ENCODE peak calls at places on chromosomes 2 and 18, in four cellular contexts. I is mammary epithelial cell, V is hepatocyte, B is BJ. M is an unnamed sample.

GRCh38 chr2:135525786-135526185 is 5.2 kb downstream of the ZRANB3 start:
- DNase-seq in I (no peak), V (no peak), B (no peak), M (no peak)

GRCh38 chr2:28480403-28481049 is 15.3 kb upstream of the PLB1 start:
- DNase-seq in I (no peak), V (no peak), B (no peak), M (no peak)

GRCh38 chr18:48795696-48796095 is 155.1 kb downstream of the SMAD7 start:
- DNase-seq in I (no peak), V (no peak), B (no peak), M (no peak)

GRCh38 chr2:191001032-191001431 is 12.9 kb downstream of the STAT1 start:
- DNase-seq in I (peak), V (no peak), B (no peak), M (no peak)

GRCh38 chr2:96147593-96148201 is 2.5 kb upstream of the DUSP2 start:
- DNase-seq in I (no peak), V (no peak), B (no peak), M (no peak)

GRCh38 chr2:230512955-230513748 is 97.2 kb downstream of the SP100 start:
- DNase-seq in I (no peak), V (peak), B (no peak), M (peak)

GRCh38 chr2:37869756-37870155 is 55.3 kb upstream of the RMDN2 start:
- DNase-seq in I (peak), V (no peak), B (peak), M (peak)

GRCh38 chr2:26035110-26035728 is 1.3 kb downstream of the RAB10 start:
- DNase-seq in I (peak), V (no peak), B (no peak), M (no peak)

GRCh38 chr18:77223221-77223639 is 26.4 kb upstream of the GALR1 start:
- DNase-seq in I (peak), V (no peak), B (no peak), M (no peak)

GRCh38 chr2:164514491-164514890 is 106.8 kb downstream of the GRB14 start:
- DNase-seq in I (peak), V (peak), B (no peak), M (peak)

GRCh38 chr2:141967503-141967902 is 163.3 kb downstream of the LRP1B start:
- DNase-seq in I (no peak), V (no peak), B (no peak), M (no peak)

DNA sequence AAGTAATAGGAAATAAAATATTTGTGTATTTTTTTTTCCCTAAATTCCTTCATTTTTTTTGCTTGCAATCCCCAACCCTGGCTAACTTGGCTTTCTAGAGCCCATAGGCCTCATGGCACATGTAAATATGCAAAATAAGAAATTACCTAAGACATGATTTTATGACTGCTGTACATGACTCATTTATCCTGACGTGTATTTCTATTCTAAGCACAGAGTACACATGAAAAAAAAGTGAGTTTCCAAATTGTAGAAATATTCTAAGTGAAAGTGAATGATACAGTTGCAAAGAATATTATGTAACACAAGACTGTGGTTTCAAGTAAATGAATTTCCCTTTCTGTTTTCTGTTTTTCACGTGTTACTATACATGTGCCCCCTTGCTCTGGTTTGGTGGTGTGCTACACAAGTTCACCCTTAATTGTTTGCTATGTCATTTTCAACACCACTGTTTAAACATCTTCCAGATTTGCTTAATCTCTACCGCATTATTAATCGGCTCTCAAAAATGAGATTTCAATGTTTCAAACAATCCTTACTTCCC is 162.4 kb downstream of the LRP1B start:
- DNase-seq in I (peak), V (no peak), B (peak), M (no peak)
- H3K4me3 ChIP-seq in I (no peak), V (no peak), B (no peak), M (no peak)

GRCh38 chr2:233202531-233202944 is 48.9 kb upstream of the ATG16L1 start:
- DNase-seq in I (no peak), V (no peak), B (no peak), M (no peak)

GRCh38 chr2:233199870-233200269 is 51.6 kb upstream of the ATG16L1 start:
- DNase-seq in I (no peak), V (no peak), B (no peak), M (no peak)

GRCh38 chr2:233204286-233204936 is 47.1 kb upstream of the ATG16L1 start:
- DNase-seq in I (no peak), V (no peak), B (no peak), M (no peak)

GRCh38 chr2:233203060-233203459 is 48.4 kb upstream of the ATG16L1 start:
- DNase-seq in I (no peak), V (no peak), B (no peak), M (no peak)

GRCh38 chr2:233201271-233202013 is 50.0 kb upstream of the ATG16L1 start:
- DNase-seq in I (no peak), V (no peak), B (no peak), M (no peak)
- TF ChIP-seq CTCF in I (no peak), V (no peak), B (no peak), M (no peak)

GRCh38 chr2:15940661-15941482 is 522 bp downstream of the MYCN start:
- DNase-seq in I (peak), V (no peak), B (no peak), M (no peak)

GRCh38 chr2:15941970-15942710 is 1.8 kb downstream of the MYCN start:
- DNase-seq in I (peak), V (peak), B (no peak), M (no peak)

GRCh38 chr2:15942711-15943345 is 2.5 kb downstream of the MYCN start:
- DNase-seq in I (no peak), V (no peak), B (no peak), M (no peak)

GRCh38 chr2:15939854-15940660 is at the start of gene MYCN:
- DNase-seq in I (peak), V (peak), B (no peak), M (no peak)

GRCh38 chr2:15941483-15941853 is 1.1 kb downstream of the MYCN start:
- DNase-seq in I (peak), V (peak), B (no peak), M (no peak)
- H3K4me3 ChIP-seq in I (no peak), V (peak), B (no peak), M (peak)

GRCh38 chr2:39696838-39697237 is 31.1 kb downstream of the TMEM178A start:
- DNase-seq in I (peak), V (peak), B (peak), M (peak)
- TF ChIP-seq CTCF in I (peak), V (peak), B (peak), M (peak)

GRCh38 chr18:2997429-2997828 is 15.5 kb downstream of the LPIN2 start:
- DNase-seq in I (no peak), V (no peak), B (no peak), M (no peak)

GRCh38 chr18:2994603-2995432 is 18.1 kb downstream of the LPIN2 start:
- DNase-seq in I (no peak), V (no peak), B (no peak), M (no peak)

GRCh38 chr18:2997846-2998599 is 14.9 kb downstream of the LPIN2 start:
- DNase-seq in I (no peak), V (no peak), B (no peak), M (no peak)

GRCh38 chr18:3002766-3003165 is 10.2 kb downstream of the LPIN2 start:
- DNase-seq in I (no peak), V (peak), B (no peak), M (no peak)

GRCh38 chr18:2998644-2999043 is 14.3 kb downstream of the LPIN2 start:
- DNase-seq in I (no peak), V (no peak), B (no peak), M (no peak)
- H3K4me3 ChIP-seq in I (no peak), V (no peak), B (no peak), M (no peak)

M was measured in kidney epithelial cell.